ENCODE peak calls at places on chromosomes 16 and 17, in seven cellular contexts. F, M, T, U, S, Z and L are unnamed samples.

GRCh38 chr17:68290955-68291835 is at the start of the genes ARSG and SLC16A6:
- DNase-seq in F (peak; percentile 86), M (peak; percentile 43), T (peak; percentile 63), U (no peak), S (peak; percentile 19), Z (peak; percentile 92), L (peak; percentile 31)

GRCh38 chr17:74520790-74521480 is 10.3 kb downstream of the CD300LB start:
- DNase-seq in F (no peak), M (no peak), T (peak; percentile 46), U (no peak), S (no peak), Z (no peak), L (peak; percentile 61)

GRCh38 chr17:69761767-69762321 is 313.2 kb upstream of the KCNJ16 start:
- DNase-seq in F (peak; percentile 17), M (peak; percentile 98), T (no peak), U (peak; percentile 87), S (no peak), Z (no peak), L (no peak)

GRCh38 chr16:73149329-73149728 is 101.4 kb upstream of the ZFHX3 start:
- DNase-seq in F (no peak), M (no peak), T (peak; percentile 67), U (no peak), S (no peak), Z (no peak), L (no peak)

GRCh38 chr16:81861915-81862314 is 82.8 kb downstream of the PLCG2 start:
- DNase-seq in F (no peak), M (no peak), T (no peak), U (no peak), S (no peak), Z (no peak), L (no peak)

GRCh38 chr17:15952916-15953865 is 8.3 kb downstream of the ADORA2B start:
- DNase-seq in F (no peak), M (no peak), T (no peak), U (no peak), S (no peak), Z (no peak), L (no peak)

GRCh38 chr16:10940501-10941079 is 1.7 kb downstream of the DEXI start:
- DNase-seq in F (no peak), M (no peak), T (peak; percentile 69), U (no peak), S (no peak), Z (no peak), L (no peak)

GRCh38 chr16:86517652-86518258 is 7.4 kb downstream of the FOXF1 start:
- DNase-seq in F (peak; percentile 80), M (no peak), T (peak; percentile 64), U (peak; percentile 27), S (peak; percentile 54), Z (peak; percentile 79), L (peak; percentile 81)

GRCh38 chr16:84459941-84460405 is 44.5 kb downstream of the MEAK7 start:
- DNase-seq in F (no peak), M (no peak), T (peak; percentile 31), U (no peak), S (no peak), Z (no peak), L (no peak)

GRCh38 chr17:82023447-82024241 is 539 bp downstream of the LRRC45 start:
- DNase-seq in F (peak; percentile 69), M (no peak), T (no peak), U (peak; percentile 29), S (peak; percentile 42), Z (peak; percentile 48), L (no peak)

GRCh38 chr16:82672676-82673075 is 45.9 kb downstream of the CDH13 start:
- DNase-seq in F (no peak), M (no peak), T (no peak), U (peak; percentile 36), S (no peak), Z (no peak), L (no peak)

GRCh38 chr17:27490391-27490790 is 34.1 kb downstream of the KSR1 start:
- DNase-seq in F (no peak), M (no peak), T (no peak), U (no peak), S (no peak), Z (no peak), L (no peak)

GRCh38 chr16:89993377-89993776 is 25.9 kb downstream of the DBNDD1 start:
- DNase-seq in F (no peak), M (no peak), T (no peak), U (no peak), S (no peak), Z (no peak), L (no peak)

GRCh38 chr17:38600416-38600815 is 5.3 kb downstream of the SRCIN1 start:
- DNase-seq in F (no peak), M (no peak), T (no peak), U (no peak), S (no peak), Z (no peak), L (no peak)

DNA sequence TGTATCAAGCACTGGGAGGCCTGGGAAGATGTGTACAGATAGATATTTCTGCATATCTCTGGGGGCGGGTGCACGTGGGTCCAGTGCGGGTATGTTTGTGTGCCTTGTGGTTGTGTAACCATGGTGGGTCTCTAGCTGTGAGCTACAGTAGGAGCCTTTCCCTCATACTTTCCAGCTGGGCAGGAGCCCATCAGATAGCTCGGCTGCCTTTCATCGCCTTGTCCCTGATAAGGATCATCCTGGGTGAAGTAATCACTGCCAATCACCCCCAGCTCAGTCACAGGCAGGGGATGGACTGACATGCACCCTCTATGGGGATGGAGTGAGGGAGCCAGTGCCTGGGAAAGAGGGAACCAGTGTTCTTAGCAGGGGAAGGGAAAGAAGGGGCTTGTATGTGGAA is 3.2 kb upstream of the SCRN2 start:
- DNase-seq in F (no peak), M (peak; percentile 85), T (no peak), U (no peak), S (no peak), Z (no peak), L (no peak)
- H3K4me1 ChIP-seq in F (peaks cover 27% of the 10 kb centered on the region), M (peaks cover 87% of the 10 kb centered on the region), T (no peaks in the 10 kb centered on the region), U (peaks cover 55% of the 10 kb centered on the region), S (peaks cover 50% of the 10 kb centered on the region), Z (peaks cover 3% of the 10 kb centered on the region), L (no peaks in the 10 kb centered on the region)

GRCh38 chr17:42677921-42678781 is 1.4 kb upstream of the PLEKHH3 start:
- DNase-seq in F (peak; percentile 96), M (peak; percentile 81), T (peak; percentile 98), U (peak; percentile 83), S (peak; percentile 90), Z (peak; percentile 96), L (peak; percentile 91)

GRCh38 chr17:42675348-42675983 is 1.3 kb downstream of the PLEKHH3 start:
- DNase-seq in F (peak; percentile 70), M (no peak), T (peak; percentile 76), U (no peak), S (peak; percentile 77), Z (peak; percentile 63), L (peak; percentile 85)

GRCh38 chr17:42675984-42676423 is 790 bp downstream of the PLEKHH3 start:
- DNase-seq in F (peak; percentile 48), M (no peak), T (no peak), U (no peak), S (peak; percentile 71), Z (peak; percentile 45), L (peak; percentile 50)

GRCh38 chr17:42677012-42677857 is 441 bp upstream of the PLEKHH3 start:
- DNase-seq in F (peak; percentile 100), M (peak; percentile 94), T (peak; percentile 100), U (peak; percentile 99), S (peak; percentile 100), Z (peak; percentile 100), L (peak; percentile 100)

DNA sequence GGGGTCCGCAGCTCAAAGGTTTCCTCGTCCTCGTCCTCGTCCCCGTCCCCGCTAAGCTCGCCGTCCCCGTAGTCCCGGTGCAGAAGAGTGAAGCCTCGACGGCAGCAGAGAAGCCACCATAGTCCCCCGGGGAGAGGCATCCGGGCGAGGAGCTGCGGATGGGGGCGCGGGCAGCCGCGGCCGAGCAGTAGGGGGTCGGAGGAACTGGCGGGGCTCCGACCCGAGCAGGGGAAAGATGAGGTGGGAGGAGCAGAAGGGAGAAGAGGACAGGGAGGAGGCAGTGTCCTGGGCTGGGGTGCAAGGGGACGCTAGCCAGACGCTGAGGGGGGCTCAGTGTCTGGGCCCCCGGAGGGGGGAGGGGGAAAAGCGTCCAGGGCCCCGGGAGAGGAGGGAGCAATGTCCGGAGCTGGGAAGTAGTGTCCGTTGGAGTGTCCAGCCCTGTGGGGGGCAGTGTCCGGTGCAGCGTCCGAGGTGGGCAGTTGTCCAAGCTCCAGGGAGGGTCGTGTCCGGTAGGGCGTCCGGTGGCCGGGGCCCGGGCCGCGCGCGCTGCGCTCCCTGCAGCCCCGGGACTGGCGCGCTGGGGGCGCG is at the start of gene PLEKHH3:
- DNase-seq in F (peak; percentile 66), M (no peak), T (no peak), U (peak; percentile 45), S (no peak), Z (peak; percentile 54), L (no peak)
- H3K36me3 ChIP-seq in F (no peaks in the 10 kb centered on the region), M (no peaks in the 10 kb centered on the region), T (no peaks in the 10 kb centered on the region), U (no peaks in the 10 kb centered on the region), S (peaks cover 7% of the 10 kb centered on the region), Z (peaks cover 27% of the 10 kb centered on the region), L (peaks cover 21% of the 10 kb centered on the region)

DNA sequence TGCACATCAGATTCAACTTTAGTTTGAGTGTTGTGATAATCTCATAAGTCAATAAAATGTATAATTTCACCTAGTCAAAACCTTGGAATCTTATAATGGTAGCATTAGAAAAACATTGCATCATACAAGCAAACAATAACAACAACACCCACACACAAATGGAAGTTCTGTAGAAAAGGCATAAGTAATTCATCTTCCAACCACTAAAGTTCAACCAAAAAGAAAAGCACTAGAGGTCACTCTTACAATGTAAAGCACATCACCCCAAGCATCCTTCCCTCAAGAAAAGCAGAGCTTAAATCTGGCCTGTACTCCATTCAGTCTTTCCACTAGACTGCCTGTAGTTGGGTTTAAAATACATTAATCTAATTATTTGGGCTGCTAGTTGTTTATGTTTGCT is 1.8 kb downstream of the CNTNAP4 start:
- DNase-seq in F (peak; percentile 70), M (no peak), T (no peak), U (peak; percentile 7), S (no peak), Z (no peak), L (no peak)
- TF ChIP-seq CTCF in F (peak; percentile 76), M (no peak), T (peak; percentile 42), U (peak; percentile 7), S (peak; percentile 20), Z (peak; percentile 66), L (no peak)

GRCh38 chr16:27347930-27348685 is 34.3 kb downstream of the IL4R start:
- DNase-seq in F (no peak), M (no peak), T (no peak), U (no peak), S (no peak), Z (peak; percentile 40), L (no peak)

GRCh38 chr16:27345201-27345600 is 31.4 kb downstream of the IL4R start:
- DNase-seq in F (no peak), M (no peak), T (no peak), U (no peak), S (no peak), Z (no peak), L (no peak)

GRCh38 chr16:27344707-27345106 is 30.9 kb downstream of the IL4R start:
- DNase-seq in F (no peak), M (no peak), T (no peak), U (no peak), S (no peak), Z (no peak), L (no peak)

GRCh38 chr16:27349276-27349675 is 35.5 kb downstream of the IL4R start:
- DNase-seq in F (no peak), M (no peak), T (no peak), U (no peak), S (no peak), Z (no peak), L (no peak)

DNA sequence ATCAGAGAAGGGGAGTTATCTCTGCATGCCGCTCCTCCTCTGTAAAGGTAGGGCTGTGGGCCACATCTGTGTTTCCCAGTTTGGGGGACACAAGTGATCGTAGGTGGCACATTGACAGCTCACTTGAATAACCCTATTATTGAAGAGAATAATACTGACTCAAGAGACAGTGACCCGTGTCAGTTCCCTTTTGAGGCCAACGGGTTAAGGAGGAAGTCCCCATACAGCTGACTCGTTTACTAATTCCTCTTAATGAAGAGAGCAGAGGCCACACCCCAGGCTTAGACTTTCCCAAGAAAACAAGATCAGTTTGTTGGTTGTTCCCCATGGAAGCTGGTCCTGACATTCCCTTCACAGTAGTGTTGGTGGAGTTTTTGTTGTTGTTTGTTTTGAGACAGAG is 33.0 kb downstream of the IL4R start:
- DNase-seq in F (no peak), M (no peak), T (no peak), U (no peak), S (no peak), Z (no peak), L (no peak)
- H3K4me1 ChIP-seq in F (no peaks in the 10 kb centered on the region), M (no peaks in the 10 kb centered on the region), T (no peaks in the 10 kb centered on the region), U (no peaks in the 10 kb centered on the region), S (no peaks in the 10 kb centered on the region), Z (no peaks in the 10 kb centered on the region), L (no peaks in the 10 kb centered on the region)